ENCODE peak calls at places on chromosome 1, in seven cellular contexts. K is adrenal gland, Q is glutamatergic neuron, X is lung, A is AG10803, T is tibial nerve, L is pancreas. Z is an unnamed sample.

GRCh38 chr1:22177354-22178003 is 34.6 kb upstream of the WNT4 start:
- DNase-seq in X (no peak), K (no peak), T (no peak), L (no peak), Q (no peak), A (no peak), Z (no peak)

GRCh38 chr1:109760581-109761226 is 3.0 kb downstream of the EPS8L3 start:
- DNase-seq in Q (no peak), A (no peak), L (peak; percentile 8), X (no peak), T (no peak), K (peak; percentile 12), Z (no peak)

GRCh38 chr1:41450747-41451285 is 33.7 kb downstream of the EDN2 start:
- DNase-seq in T (no peak), L (no peak), A (no peak), X (no peak), Q (no peak), K (no peak), Z (no peak)

GRCh38 chr1:227134686-227135314 is 183.5 kb downstream of the CDC42BPA start:
- DNase-seq in A (no peak), X (no peak), T (no peak), Q (no peak), K (no peak), L (no peak), Z (no peak)

GRCh38 chr1:183942933-183943693 is 94.4 kb downstream of the COLGALT2 start:
- DNase-seq in T (no peak), A (peak; percentile 89), X (no peak), L (no peak), K (no peak), Q (no peak), Z (no peak)

GRCh38 chr1:53656916-53657170 is 82.1 kb downstream of the GLIS1 start:
- DNase-seq in X (no peak), Q (no peak), K (no peak), T (no peak), L (no peak), A (no peak), Z (no peak)

GRCh38 chr1:67583462-67583950 is 101.5 kb upstream of the GADD45A start:
- DNase-seq in K (no peak), X (no peak), T (no peak), A (peak; percentile 84), Q (no peak), L (no peak), Z (no peak)

GRCh38 chr1:16071614-16072013 is 1.8 kb downstream of the FAM131C start:
- DNase-seq in X (no peak), Q (no peak), K (no peak), A (no peak), T (no peak), L (no peak), Z (no peak)

GRCh38 chr1:93584238-93585003 is 97.2 kb downstream of the BCAR3 start:
- DNase-seq in A (peak; percentile 78), T (no peak), K (peak; percentile 22), Q (no peak), X (no peak), L (no peak), Z (no peak)

GRCh38 chr1:7504438-7504720 is 266.7 kb upstream of the VAMP3 start:
- DNase-seq in A (no peak), T (no peak), Q (no peak), L (no peak), X (no peak), K (no peak), Z (no peak)

GRCh38 chr1:212401838-212402582 is 12.7 kb downstream of the PACC1 start:
- DNase-seq in T (no peak), Q (no peak), X (no peak), L (no peak), K (no peak), A (peak; percentile 40), Z (no peak)

GRCh38 chr1:113008365-113008714 is 52.3 kb upstream of the SLC16A1 start:
- DNase-seq in K (no peak), Q (no peak), A (no peak), T (no peak), X (no peak), L (no peak), Z (no peak)

GRCh38 chr1:4975856-4976255 is 321.4 kb downstream of the AJAP1 start:
- DNase-seq in X (no peak), L (no peak), A (no peak), Q (no peak), K (no peak), T (no peak), Z (no peak)

GRCh38 chr1:202762019-202762418 is 46.2 kb downstream of the KDM5B start:
- DNase-seq in X (no peak), L (no peak), T (no peak), Q (no peak), A (no peak), K (no peak), Z (no peak)

GRCh38 chr1:234478152-234478480 is 863 bp downstream of the TARBP1 start:
- DNase-seq in Q (no peak), X (peak; percentile 66), L (peak; percentile 71), K (peak; percentile 53), T (no peak), A (no peak), Z (no peak)

DNA sequence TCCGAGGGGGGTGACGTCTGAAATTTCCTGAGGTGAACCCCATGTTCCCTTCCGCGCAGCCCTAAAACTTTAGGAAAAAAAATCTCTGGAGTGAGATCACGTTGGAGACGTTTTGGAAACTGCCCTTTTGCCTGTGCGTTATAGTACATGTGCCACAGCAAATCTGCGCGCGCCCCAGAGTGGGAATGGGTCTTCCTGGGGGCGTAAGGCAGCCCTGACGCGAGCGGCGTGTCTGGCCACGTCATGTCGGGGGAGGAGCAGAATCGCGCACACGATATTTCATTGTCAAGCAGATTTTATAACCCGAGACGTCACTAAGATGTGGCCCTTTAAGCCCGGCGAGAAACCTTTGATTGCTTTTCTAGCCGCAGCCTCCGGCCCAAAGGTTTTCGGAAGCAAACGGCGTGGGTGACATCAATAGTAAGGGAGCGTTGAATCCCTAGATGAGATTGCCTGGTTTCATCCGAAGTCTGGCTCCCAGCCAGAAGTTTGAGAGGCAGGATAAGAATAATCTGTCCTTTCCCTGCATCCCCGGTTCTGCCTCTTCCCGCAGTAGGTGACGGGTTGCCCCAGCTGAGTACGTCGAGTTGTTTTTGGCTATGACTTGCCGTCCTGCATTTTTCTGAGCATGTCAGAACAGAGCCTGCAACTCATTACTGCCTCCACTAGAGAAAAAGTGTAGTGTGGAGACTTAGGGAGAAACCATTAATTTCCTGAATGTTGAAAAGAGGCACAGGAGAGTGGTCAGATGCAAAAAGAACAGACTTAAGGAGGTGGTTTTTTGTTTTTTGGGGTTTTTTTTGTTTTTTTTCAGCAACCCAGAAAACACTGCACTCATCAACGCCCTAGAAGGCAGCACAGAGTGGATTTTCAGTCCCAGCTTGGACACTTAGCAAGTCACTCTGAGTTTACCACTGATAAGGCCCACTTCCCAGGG is 800 bp upstream of the PMVK start:
- DNase-seq in A (peak; percentile 96), K (peak; percentile 93), T (peak; percentile 83), X (peak; percentile 89), L (peak; percentile 92), Q (peak; percentile 82), Z (peak; percentile 81)
- TF ChIP-seq CTCF in A (peak; percentile 44), K (peak; percentile 9), T (peak; percentile 15), X (no peak), L (no peak), Q (peak; percentile 8), Z (no peak)

GRCh38 chr1:2322593-2323295 is 68.6 kb downstream of the MORN1 start:
- DNase-seq in T (no peak), L (no peak), Q (no peak), K (no peak), X (no peak), A (peak; percentile 74), Z (no peak)

GRCh38 chr1:2320760-2321159 is 70.6 kb downstream of the MORN1 start:
- DNase-seq in L (no peak), A (no peak), X (no peak), Q (no peak), K (no peak), T (no peak), Z (no peak)

GRCh38 chr1:2321258-2321657 is 70.1 kb downstream of the MORN1 start:
- DNase-seq in Q (no peak), L (no peak), K (no peak), X (no peak), T (no peak), A (no peak), Z (no peak)

GRCh38 chr1:2323575-2323974 is 67.8 kb downstream of the MORN1 start:
- DNase-seq in A (no peak), Q (no peak), L (no peak), K (no peak), T (no peak), X (no peak), Z (no peak)

DNA sequence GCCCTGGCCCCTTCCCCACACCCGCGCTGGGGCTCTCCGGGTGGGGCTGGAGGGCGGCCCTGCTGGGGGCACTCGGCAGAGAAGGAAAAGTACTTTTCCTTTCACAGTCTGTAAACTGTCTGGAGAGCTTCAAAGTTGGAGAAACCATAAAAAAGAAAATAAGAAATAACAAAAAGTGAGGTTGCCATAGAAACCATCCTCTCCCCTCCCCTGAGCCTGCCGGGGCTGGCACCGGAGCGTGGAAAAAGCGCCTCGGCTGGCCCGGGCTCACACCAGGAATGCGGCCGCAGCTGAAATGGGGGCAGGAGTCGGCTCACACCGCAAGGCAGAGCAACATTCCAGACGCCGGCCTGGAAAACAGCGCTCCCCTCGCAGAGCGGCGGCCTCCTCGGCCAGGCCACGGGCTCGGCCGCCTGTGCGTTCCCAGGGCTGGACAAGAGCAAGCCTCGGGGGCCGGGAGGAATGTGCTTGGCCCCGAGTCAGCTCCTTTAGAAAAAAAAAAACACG is 69.2 kb downstream of the MORN1 start:
- DNase-seq in X (peak; percentile 56), K (no peak), L (no peak), A (peak; percentile 95), T (peak; percentile 66), Q (no peak), Z (no peak)
- TF ChIP-seq CTCF in X (no peak), K (no peak), L (no peak), A (peak; percentile 16), T (no peak), Q (no peak), Z (no peak)

GRCh38 chr1:3673381-3674099 is 21.2 kb downstream of the TP73 start:
- DNase-seq in X (no peak), K (no peak), T (no peak), Q (peak; percentile 12), A (no peak), L (no peak), Z (no peak)
- TF ChIP-seq CTCF in X (no peak), K (no peak), T (no peak), Q (no peak), A (no peak), L (no peak), Z (no peak)

DNA sequence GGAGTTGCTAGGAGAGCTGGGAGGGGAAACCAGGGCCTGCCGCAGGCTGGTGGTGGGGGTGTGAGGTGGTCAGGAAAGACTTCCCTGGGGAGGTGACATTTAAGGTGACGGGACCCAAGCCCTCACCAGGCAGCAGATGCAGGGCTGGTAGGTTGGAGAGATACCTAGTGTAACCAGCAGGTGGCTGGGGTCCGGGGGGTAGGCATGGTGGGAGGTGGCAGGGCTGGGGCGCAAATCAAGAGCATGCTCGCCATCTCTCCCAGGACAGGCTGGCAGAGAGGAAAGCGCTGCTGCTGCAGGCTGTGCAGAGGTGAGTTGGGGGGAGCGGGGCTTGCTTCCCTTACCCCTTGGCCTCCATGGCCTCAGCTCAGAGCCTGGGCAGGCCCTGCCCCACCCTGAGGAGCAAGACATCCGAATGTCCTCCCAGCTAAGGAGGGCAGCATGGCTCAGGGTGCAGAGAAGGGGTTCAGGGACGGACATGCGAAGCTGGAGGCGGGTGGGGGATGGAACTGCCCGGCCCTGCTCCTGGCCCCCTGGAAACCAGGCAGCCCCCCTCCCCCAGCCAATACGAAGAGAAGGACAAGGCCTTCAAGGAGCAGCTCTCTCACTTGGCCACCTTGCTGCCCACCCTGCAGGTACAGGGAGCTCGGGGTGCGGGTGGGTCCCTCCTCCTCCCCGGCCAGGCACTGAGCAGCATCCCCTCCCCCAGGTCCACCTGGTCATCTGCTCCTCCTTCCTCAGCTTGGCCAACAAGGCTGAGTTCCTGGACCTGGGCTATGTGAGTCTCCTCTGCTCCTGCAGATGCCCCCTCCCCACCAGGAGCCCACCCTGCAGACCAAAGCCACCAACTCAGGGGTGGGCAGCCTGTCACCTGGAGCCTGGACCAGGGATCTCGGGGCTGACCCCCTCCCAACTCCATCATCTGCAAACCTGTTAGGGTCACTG is 4.0 kb downstream of the RNF207 start:
- DNase-seq in Q (peak; percentile 43), L (no peak), K (no peak), T (no peak), X (no peak), A (no peak), Z (no peak)
- TF ChIP-seq CTCF in Q (peak; percentile 50), L (no peak), K (no peak), T (no peak), X (no peak), A (peak; percentile 3), Z (no peak)

Z was measured in endothelial cell.